ENCODE peak calls at places on chromosomes 1 and 21, in eight cellular contexts. Y, C, J, R, T, S, O and N are unnamed samples. For H3K36me3, the result is how much of the 10 kb centered on the place peaks cover.

GRCh38 chr1:154344977-154345837 is 19.9 kb downstream of the ATP8B2 start:
- DNase-seq in Y (peak), C (peak), J (peak), R (peak), T (peak), S (peak), O (no peak), N (no peak)

GRCh38 chr1:14242145-14242544 is 356.3 kb upstream of the KAZN start:
- DNase-seq in Y (no peak), C (peak), J (no peak), R (no peak), T (no peak), S (no peak), O (no peak), N (no peak)

GRCh38 chr1:153697873-153698647 is 19.6 kb downstream of the NPR1 start:
- DNase-seq in Y (peak), C (no peak), J (no peak), R (no peak), T (no peak), S (no peak), O (peak), N (no peak)

GRCh38 chr1:44660176-44660575 is 14.1 kb downstream of the TMEM53 start:
- DNase-seq in Y (no peak), C (no peak), J (no peak), R (no peak), T (no peak), S (no peak), O (no peak), N (no peak)

GRCh38 chr1:6102227-6102845 is 56.6 kb downstream of the KCNAB2 start:
- DNase-seq in Y (no peak), C (no peak), J (no peak), R (no peak), T (no peak), S (no peak), O (no peak), N (no peak)

GRCh38 chr1:168032048-168032447 is 95.2 kb upstream of the MPC2 start:
- DNase-seq in Y (no peak), C (no peak), J (no peak), R (no peak), T (no peak), S (peak), O (no peak), N (no peak)

GRCh38 chr1:152907686-152908601 is at the start of gene IVL:
- DNase-seq in Y (no peak), C (no peak), J (no peak), R (no peak), T (peak), S (no peak), O (no peak), N (peak)

GRCh38 chr21:9837946-9838801 is 683.2 kb upstream of the TPTE start:
- DNase-seq in Y (no peak), C (no peak), J (no peak), R (no peak), T (peak), S (no peak), O (no peak), N (no peak)

GRCh38 chr1:192974701-192975100 is 84.5 kb downstream of the UCHL5 start:
- DNase-seq in Y (no peak), C (no peak), J (no peak), R (no peak), T (no peak), S (no peak), O (peak), N (peak)

GRCh38 chr1:85406887-85407593 is 57.9 kb downstream of the DDAH1 start:
- DNase-seq in Y (peak), C (no peak), J (peak), R (no peak), T (peak), S (peak), O (peak), N (peak)

GRCh38 chr1:6594977-6595740 is 7.5 kb downstream of the KLHL21 start:
- DNase-seq in Y (no peak), C (no peak), J (no peak), R (no peak), T (no peak), S (no peak), O (no peak), N (no peak)

GRCh38 chr1:172004671-172005070 is 163.4 kb downstream of the DNM3 start:
- DNase-seq in Y (no peak), C (no peak), J (no peak), R (no peak), T (no peak), S (no peak), O (no peak), N (no peak)

GRCh38 chr1:151058682-151059341 is 610 bp downstream of the CDC42SE1 start:
- DNase-seq in Y (peak), C (peak), J (no peak), R (no peak), T (peak), S (peak), O (no peak), N (peak)

GRCh38 chr1:206923009-206923960 is 1.5 kb upstream of the FCMR start:
- DNase-seq in Y (no peak), C (peak), J (no peak), R (peak), T (no peak), S (no peak), O (no peak), N (no peak)

GRCh38 chr21:41778974-41779600 is 12.2 kb upstream of the RIPK4 start:
- DNase-seq in Y (no peak), C (no peak), J (peak), R (no peak), T (peak), S (no peak), O (no peak), N (no peak)

GRCh38 chr1:1082239-1083180 is 8.4 kb upstream of the RNF223 start:
- DNase-seq in Y (no peak), C (no peak), J (no peak), R (no peak), T (no peak), S (no peak), O (no peak), N (no peak)

GRCh38 chr1:1020000-1020404 is at the start of gene AGRN:
- DNase-seq in Y (no peak), C (peak), J (no peak), R (peak), T (no peak), S (peak), O (no peak), N (peak)

GRCh38 chr1:184605941-184606340 is 148.7 kb downstream of the EDEM3 start:
- DNase-seq in Y (no peak), C (no peak), J (no peak), R (no peak), T (peak), S (no peak), O (no peak), N (no peak)

GRCh38 chr21:42734323-42734971 is 81.0 kb downstream of the PDE9A start:
- DNase-seq in Y (no peak), C (no peak), J (peak), R (peak), T (peak), S (no peak), O (no peak), N (no peak)

GRCh38 chr1:107724648-107725047 is 240.3 kb downstream of the VAV3 start:
- DNase-seq in Y (no peak), C (no peak), J (no peak), R (no peak), T (peak), S (no peak), O (peak), N (no peak)

GRCh38 chr1:237043846-237044636 is 2.1 kb downstream of the RYR2 start:
- DNase-seq in Y (no peak), C (no peak), J (no peak), R (no peak), T (no peak), S (no peak), O (no peak), N (no peak)

GRCh38 chr1:44327679-44328491 is 27.2 kb downstream of the ERI3 start:
- DNase-seq in Y (peak), C (no peak), J (peak), R (no peak), T (peak), S (no peak), O (peak), N (peak)

GRCh38 chr1:63821650-63822049 is 47.8 kb downstream of the ROR1 start:
- DNase-seq in Y (no peak), C (no peak), J (no peak), R (no peak), T (peak), S (no peak), O (peak), N (no peak)

GRCh38 chr1:243946946-243947345 is 96.9 kb upstream of the AKT3 start:
- DNase-seq in Y (peak), C (no peak), J (no peak), R (no peak), T (peak), S (peak), O (no peak), N (no peak)

GRCh38 chr1:196450143-196450911 is 157.9 kb downstream of the KCNT2 start:
- DNase-seq in Y (no peak), C (no peak), J (no peak), R (no peak), T (no peak), S (no peak), O (no peak), N (no peak)

GRCh38 chr1:88327391-88328267 is 356.4 kb upstream of the PKN2 start:
- DNase-seq in Y (peak), C (no peak), J (peak), R (no peak), T (peak), S (no peak), O (peak), N (peak)

GRCh38 chr1:207787776-207788175 is 35.9 kb downstream of the CD46 start:
- DNase-seq in Y (no peak), C (no peak), J (no peak), R (no peak), T (peak), S (peak), O (peak), N (no peak)

GRCh38 chr21:34189506-34189905 is 116.1 kb downstream of the MRPS6 start:
- DNase-seq in Y (no peak), C (no peak), J (no peak), R (no peak), T (no peak), S (peak), O (no peak), N (no peak)

GRCh38 chr1:233904979-233905415 is 521 bp downstream of the SLC35F3 start:
- DNase-seq in Y (no peak), C (no peak), J (no peak), R (no peak), T (peak), S (no peak), O (peak), N (peak)

GRCh38 chr1:54874079-54874830 is 12.7 kb downstream of the DHCR24 start:
- DNase-seq in Y (no peak), C (no peak), J (no peak), R (no peak), T (peak), S (no peak), O (no peak), N (no peak)

GRCh38 chr1:156465747-156466365 is 34.7 kb downstream of the MEF2D start:
- DNase-seq in Y (peak), C (no peak), J (peak), R (no peak), T (no peak), S (peak), O (no peak), N (no peak)

GRCh38 chr1:189708674-189709073 is 769.0 kb downstream of the BRINP3 start:
- DNase-seq in Y (peak), C (no peak), J (no peak), R (no peak), T (peak), S (no peak), O (no peak), N (no peak)

GRCh38 chr1:155062151-155062686 is 1.3 kb upstream of the EFNA4 start:
- DNase-seq in Y (no peak), C (no peak), J (no peak), R (no peak), T (no peak), S (peak), O (no peak), N (no peak)

GRCh38 chr1:6386371-6386949 is 7.1 kb downstream of the ACOT7 start:
- DNase-seq in Y (no peak), C (no peak), J (no peak), R (no peak), T (peak), S (no peak), O (peak), N (peak)

GRCh38 chr1:213277036-213277435 is 226.0 kb downstream of the RPS6KC1 start:
- DNase-seq in Y (peak), C (no peak), J (peak), R (peak), T (peak), S (no peak), O (no peak), N (no peak)

GRCh38 chr1:4596486-4596885 is 57.9 kb upstream of the AJAP1 start:
- DNase-seq in Y (no peak), C (no peak), J (no peak), R (no peak), T (no peak), S (no peak), O (no peak), N (no peak)

GRCh38 chr1:98001764-98002163 is 80.9 kb upstream of the DPYD start:
- DNase-seq in Y (no peak), C (no peak), J (no peak), R (no peak), T (peak), S (no peak), O (no peak), N (no peak)

GRCh38 chr1:152479792-152480595 is 30.6 kb upstream of the LCE5A start:
- DNase-seq in Y (no peak), C (peak), J (peak), R (peak), T (peak), S (peak), O (no peak), N (peak)

GRCh38 chr1:202982715-202983435 is 15.8 kb upstream of the CYB5R1 start:
- DNase-seq in Y (no peak), C (no peak), J (no peak), R (no peak), T (peak), S (no peak), O (no peak), N (no peak)

GRCh38 chr1:207321790-207322530 is 482 bp downstream of the CD55 start:
- DNase-seq in Y (peak), C (no peak), J (no peak), R (peak), T (peak), S (peak), O (peak), N (no peak)

DNA sequence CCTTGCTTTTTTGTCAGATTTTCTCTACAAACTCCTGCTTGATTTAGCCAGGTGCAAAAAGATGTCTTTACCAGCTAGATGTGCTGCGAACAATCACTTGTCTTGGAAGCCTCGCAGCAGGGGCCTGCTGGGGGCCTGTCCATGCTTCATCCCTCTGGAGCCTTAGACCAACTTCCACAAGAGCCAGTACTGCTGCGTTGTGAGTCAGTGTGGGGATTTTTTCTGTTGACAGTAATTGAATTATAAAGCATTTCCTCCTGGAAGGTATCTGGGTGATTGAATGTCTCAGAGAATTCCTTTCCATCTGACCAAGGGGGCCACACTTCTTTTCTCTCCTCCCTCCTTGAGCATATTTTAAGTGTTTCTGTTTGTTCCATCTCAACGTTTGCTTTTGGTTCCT is 40.4 kb upstream of the LDLRAP1 start:
- DNase-seq in Y (peak), C (no peak), J (no peak), R (no peak), T (no peak), S (no peak), O (peak), N (no peak)
- H3K4me2 ChIP-seq in Y (no peak), C (no peak), J (no peak), R (no peak), T (no peak), S (no peak), O (no peak), N (no peak)

GRCh38 chr1:12032141-12032710 is 12.9 kb downstream of the MIIP start:
- DNase-seq in Y (no peak), C (no peak), J (no peak), R (no peak), T (no peak), S (no peak), O (no peak), N (no peak)
- H3K36me3 ChIP-seq in Y (under half), C (under half), J (under half), R (under half), T (under half), S (under half), O (under half), N (under half)

DNA sequence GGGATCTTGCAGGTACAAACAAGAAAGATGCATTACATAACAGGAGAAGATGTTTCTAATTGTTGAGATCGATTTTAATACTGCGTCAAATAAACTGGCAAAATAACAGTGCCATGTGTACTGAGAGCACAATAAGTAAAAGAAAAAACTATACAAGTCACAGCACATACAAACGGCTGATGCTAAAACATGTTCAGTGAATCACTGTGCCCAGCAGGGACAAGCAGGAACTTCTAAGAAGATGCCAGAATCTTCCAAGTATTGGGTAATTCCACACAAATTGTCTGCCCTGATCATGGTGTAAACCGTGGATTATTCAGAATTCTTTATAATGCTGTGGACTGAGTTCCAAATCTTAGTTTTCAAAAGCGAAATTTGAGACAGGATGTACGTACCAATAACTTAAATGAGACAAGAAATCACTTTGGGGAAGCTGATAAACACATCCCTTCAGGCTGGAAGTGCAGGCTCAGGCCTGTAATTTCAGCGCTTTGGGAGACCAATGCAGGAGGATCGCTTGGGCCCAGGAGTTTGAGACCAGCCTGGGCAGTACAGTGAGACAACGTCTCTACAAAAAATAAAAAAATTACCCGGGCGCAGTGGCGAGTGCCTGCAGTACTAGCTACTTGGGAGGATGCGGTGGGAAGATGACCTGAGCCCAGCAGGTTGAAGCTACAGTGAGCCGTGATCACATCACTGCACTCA is 54.4 kb downstream of the CD2 start:
- DNase-seq in Y (no peak), C (no peak), J (no peak), R (no peak), T (no peak), S (no peak), O (no peak), N (no peak)
- H3K4me2 ChIP-seq in Y (no peak), C (no peak), J (no peak), R (peak), T (no peak), S (no peak), O (no peak), N (no peak)

DNA sequence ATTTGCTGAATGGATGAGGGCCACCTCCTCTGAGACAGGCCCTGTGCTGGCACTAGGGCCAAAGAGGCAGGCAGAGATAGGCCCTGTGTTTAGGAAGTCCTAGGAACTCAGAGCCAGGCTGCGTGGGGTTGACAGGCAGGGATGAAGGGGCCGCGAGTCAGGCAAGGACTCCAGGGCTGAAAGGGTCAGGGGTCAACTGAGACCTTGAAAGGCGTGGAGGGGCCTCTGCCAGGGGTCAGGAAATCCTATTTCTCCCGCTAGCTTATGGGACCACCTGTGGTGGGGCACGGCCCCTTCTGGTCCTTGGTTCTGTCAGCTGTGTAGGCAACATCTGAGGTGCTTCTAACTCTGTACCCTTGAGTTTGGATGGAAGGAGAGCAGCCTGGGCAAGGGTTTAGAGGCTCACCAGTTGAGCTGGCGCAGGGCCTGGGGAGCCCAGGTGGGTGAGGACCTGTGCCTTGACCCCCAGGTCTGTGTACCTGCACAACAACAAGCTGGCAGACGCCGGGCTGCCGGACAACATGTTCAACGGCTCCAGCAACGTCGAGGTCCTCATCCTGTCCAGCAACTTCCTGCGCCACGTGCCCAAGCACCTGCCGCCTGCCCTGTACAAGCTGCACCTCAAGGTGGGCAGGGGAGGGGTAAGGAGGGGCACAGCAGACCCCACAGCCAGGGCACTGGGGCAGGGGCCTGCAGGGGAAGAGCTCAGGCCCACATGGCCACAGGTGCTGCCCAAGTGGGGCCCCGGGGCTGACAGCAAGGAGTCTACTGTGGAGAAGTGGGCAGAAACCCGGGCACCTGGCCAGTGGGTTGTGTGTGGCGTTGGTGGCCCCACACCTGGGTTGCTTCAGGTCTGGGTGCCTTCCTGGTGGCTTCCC is 14.9 kb downstream of the PODN start:
- DNase-seq in Y (no peak), C (no peak), J (no peak), R (no peak), T (no peak), S (no peak), O (no peak), N (no peak)
- H3K36me3 ChIP-seq in Y (under half), C (under half), J (under half), R (under half), T (under half), S (under half), O (under half), N (under half)

DNA sequence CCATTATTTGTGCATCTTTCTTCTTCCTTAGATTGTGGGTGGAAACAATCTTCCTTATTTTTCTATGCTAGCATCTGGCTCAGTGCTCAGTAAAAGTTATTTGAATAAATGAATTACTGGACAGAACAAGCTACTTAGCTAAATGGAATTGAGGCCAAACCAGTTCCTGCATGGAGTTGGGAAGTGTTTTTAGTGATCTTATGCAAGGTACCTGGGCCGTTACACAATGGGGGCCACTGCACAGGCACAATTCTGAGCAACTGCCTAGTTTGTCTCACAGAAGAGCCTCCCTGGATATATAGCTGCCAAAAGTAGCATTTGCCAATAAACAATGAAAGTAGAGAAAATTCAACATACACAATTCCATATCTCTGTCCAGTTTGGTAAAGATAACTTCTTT is 27.0 kb upstream of the SERBP1 start:
- DNase-seq in Y (no peak), C (no peak), J (no peak), R (no peak), T (no peak), S (no peak), O (no peak), N (no peak)
- H3K4me2 ChIP-seq in Y (no peak), C (no peak), J (no peak), R (no peak), T (no peak), S (no peak), O (no peak), N (no peak)

DNA sequence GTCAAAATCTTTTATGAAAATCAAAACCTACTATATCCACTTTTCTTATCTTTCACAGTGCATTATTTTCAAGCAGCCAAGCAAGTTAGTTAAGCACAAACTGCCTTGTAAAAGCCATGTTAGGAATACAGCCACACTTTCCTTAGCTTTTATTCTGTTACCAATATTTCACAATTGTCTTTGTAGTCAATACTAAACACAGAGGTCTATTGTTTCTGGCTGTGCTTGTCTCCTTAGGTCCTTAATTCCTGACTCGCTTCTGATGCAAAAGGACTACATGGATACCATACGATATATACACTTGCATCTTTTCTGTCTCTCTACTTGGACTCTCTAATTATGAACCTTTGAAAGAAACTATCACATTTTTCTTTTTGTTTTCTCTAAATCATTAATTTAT is 331.8 kb downstream of the NEGR1 start:
- DNase-seq in Y (no peak), C (no peak), J (no peak), R (no peak), T (no peak), S (no peak), O (no peak), N (no peak)
- H3K36me3 ChIP-seq in Y (under half), C (under half), J (under half), R (under half), T (under half), S (under half), O (under half), N (under half)